ENCODE peak calls at places on chromosomes 16 and 17, in eight cellular contexts. One of them, this sample, is unnamed.

GRCh38 chr16:12062343-12063003 is 85.9 kb downstream of the SNX29 start:
- DNase-seq in stomach: peak; percentile 54
- DNase-seq in IMR-90: peak; percentile 72
- DNase-seq in adrenal gland: peak; percentile 81
- DNase-seq in Peyer's patch: no peak
- DNase-seq in breast epithelium: no peak
- DNase-seq in A549: no peak
- DNase-seq in prostate gland: no peak
- DNase-seq in this sample: peak; percentile 50

GRCh38 chr17:2107506-2107905 is 52.6 kb downstream of the HIC1 start:
- DNase-seq in stomach: no peak
- DNase-seq in IMR-90: no peak
- DNase-seq in adrenal gland: no peak
- DNase-seq in Peyer's patch: no peak
- DNase-seq in breast epithelium: no peak
- DNase-seq in A549: no peak
- DNase-seq in prostate gland: no peak
- DNase-seq in this sample: no peak

GRCh38 chr17:4956493-4957061 is 5.7 kb downstream of the ENO3 start:
- DNase-seq in stomach: peak; percentile 46
- DNase-seq in IMR-90: no peak
- DNase-seq in adrenal gland: no peak
- DNase-seq in Peyer's patch: peak; percentile 56
- DNase-seq in breast epithelium: no peak
- DNase-seq in A549: no peak
- DNase-seq in prostate gland: no peak
- DNase-seq in this sample: no peak

GRCh38 chr16:12811441-12812198 is 7.9 kb upstream of the CPPED1 start:
- DNase-seq in stomach: no peak
- DNase-seq in IMR-90: no peak
- DNase-seq in adrenal gland: no peak
- DNase-seq in Peyer's patch: no peak
- DNase-seq in breast epithelium: no peak
- DNase-seq in A549: no peak
- DNase-seq in prostate gland: peak; percentile 81
- DNase-seq in this sample: peak; percentile 51

GRCh38 chr17:77872199-77872598 is 86.3 kb upstream of the TNRC6C start:
- DNase-seq in stomach: no peak
- DNase-seq in IMR-90: no peak
- DNase-seq in adrenal gland: no peak
- DNase-seq in Peyer's patch: no peak
- DNase-seq in breast epithelium: no peak
- DNase-seq in A549: no peak
- DNase-seq in prostate gland: no peak
- DNase-seq in this sample: no peak

GRCh38 chr16:17177242-17177967 is 293.4 kb downstream of the XYLT1 start:
- DNase-seq in stomach: no peak
- DNase-seq in IMR-90: peak; percentile 68
- DNase-seq in adrenal gland: no peak
- DNase-seq in Peyer's patch: no peak
- DNase-seq in breast epithelium: no peak
- DNase-seq in A549: no peak
- DNase-seq in prostate gland: peak; percentile 8
- DNase-seq in this sample: no peak

GRCh38 chr16:84511180-84511800 is 6.8 kb upstream of the MEAK7 start:
- DNase-seq in stomach: peak; percentile 90
- DNase-seq in IMR-90: peak; percentile 86
- DNase-seq in adrenal gland: peak; percentile 78
- DNase-seq in Peyer's patch: peak; percentile 79
- DNase-seq in breast epithelium: peak; percentile 90
- DNase-seq in A549: peak; percentile 76
- DNase-seq in prostate gland: peak; percentile 75
- DNase-seq in this sample: peak; percentile 89

GRCh38 chr16:87240211-87241134 is 76.7 kb downstream of the C16orf95 start:
- DNase-seq in stomach: no peak
- DNase-seq in IMR-90: peak; percentile 21
- DNase-seq in adrenal gland: no peak
- DNase-seq in Peyer's patch: no peak
- DNase-seq in breast epithelium: no peak
- DNase-seq in A549: no peak
- DNase-seq in prostate gland: no peak
- DNase-seq in this sample: no peak

GRCh38 chr17:68734202-68734825 is 133.1 kb upstream of the FAM20A start:
- DNase-seq in stomach: no peak
- DNase-seq in IMR-90: no peak
- DNase-seq in adrenal gland: no peak
- DNase-seq in Peyer's patch: no peak
- DNase-seq in breast epithelium: no peak
- DNase-seq in A549: no peak
- DNase-seq in prostate gland: no peak
- DNase-seq in this sample: peak; percentile 53

GRCh38 chr16:20763461-20764232 is at the start of gene ACSM3:
- DNase-seq in stomach: peak; percentile 78
- DNase-seq in IMR-90: peak; percentile 76
- DNase-seq in adrenal gland: peak; percentile 69
- DNase-seq in Peyer's patch: peak; percentile 66
- DNase-seq in breast epithelium: no peak
- DNase-seq in A549: peak; percentile 85
- DNase-seq in prostate gland: peak; percentile 87
- DNase-seq in this sample: peak; percentile 69

GRCh38 chr17:1462164-1463112 is 6.4 kb upstream of the CRK start:
- DNase-seq in stomach: peak; percentile 34
- DNase-seq in IMR-90: no peak
- DNase-seq in adrenal gland: no peak
- DNase-seq in Peyer's patch: no peak
- DNase-seq in breast epithelium: no peak
- DNase-seq in A549: no peak
- DNase-seq in prostate gland: no peak
- DNase-seq in this sample: no peak

GRCh38 chr16:87819282-87819681 is 50.0 kb downstream of the SLC7A5 start:
- DNase-seq in stomach: no peak
- DNase-seq in IMR-90: no peak
- DNase-seq in adrenal gland: no peak
- DNase-seq in Peyer's patch: no peak
- DNase-seq in breast epithelium: no peak
- DNase-seq in A549: no peak
- DNase-seq in prostate gland: no peak
- DNase-seq in this sample: no peak

GRCh38 chr16:57284206-57284951 is at the start of gene PLLP:
- DNase-seq in stomach: peak; percentile 74
- DNase-seq in IMR-90: peak; percentile 8
- DNase-seq in adrenal gland: no peak
- DNase-seq in Peyer's patch: no peak
- DNase-seq in breast epithelium: no peak
- DNase-seq in A549: peak; percentile 69
- DNase-seq in prostate gland: no peak
- DNase-seq in this sample: no peak

GRCh38 chr16:3515897-3516296 is 15.1 kb downstream of the CLUAP1 start:
- DNase-seq in stomach: no peak
- DNase-seq in IMR-90: no peak
- DNase-seq in adrenal gland: no peak
- DNase-seq in Peyer's patch: no peak
- DNase-seq in breast epithelium: no peak
- DNase-seq in A549: no peak
- DNase-seq in prostate gland: no peak
- DNase-seq in this sample: no peak

GRCh38 chr16:64437706-64438329 is 684.0 kb downstream of the CDH11 start:
- DNase-seq in stomach: no peak
- DNase-seq in IMR-90: no peak
- DNase-seq in adrenal gland: no peak
- DNase-seq in Peyer's patch: no peak
- DNase-seq in breast epithelium: no peak
- DNase-seq in A549: no peak
- DNase-seq in prostate gland: no peak
- DNase-seq in this sample: no peak

GRCh38 chr16:82634955-82635610 is 8.3 kb downstream of the CDH13 start:
- DNase-seq in stomach: no peak
- DNase-seq in IMR-90: no peak
- DNase-seq in adrenal gland: no peak
- DNase-seq in Peyer's patch: no peak
- DNase-seq in breast epithelium: no peak
- DNase-seq in A549: no peak
- DNase-seq in prostate gland: no peak
- DNase-seq in this sample: no peak

GRCh38 chr16:82636958-82637357 is 10.2 kb downstream of the CDH13 start:
- DNase-seq in stomach: no peak
- DNase-seq in IMR-90: no peak
- DNase-seq in adrenal gland: no peak
- DNase-seq in Peyer's patch: no peak
- DNase-seq in breast epithelium: no peak
- DNase-seq in A549: no peak
- DNase-seq in prostate gland: no peak
- DNase-seq in this sample: no peak

GRCh38 chr16:82631701-82632685 is 5.2 kb downstream of the CDH13 start:
- DNase-seq in stomach: no peak
- DNase-seq in IMR-90: peak; percentile 33
- DNase-seq in adrenal gland: no peak
- DNase-seq in Peyer's patch: no peak
- DNase-seq in breast epithelium: no peak
- DNase-seq in A549: no peak
- DNase-seq in prostate gland: no peak
- DNase-seq in this sample: no peak

GRCh38 chr16:82636485-82636884 is 9.7 kb downstream of the CDH13 start:
- DNase-seq in stomach: no peak
- DNase-seq in IMR-90: no peak
- DNase-seq in adrenal gland: no peak
- DNase-seq in Peyer's patch: no peak
- DNase-seq in breast epithelium: no peak
- DNase-seq in A549: no peak
- DNase-seq in prostate gland: no peak
- DNase-seq in this sample: no peak

GRCh38 chr16:82633964-82634600 is 7.3 kb downstream of the CDH13 start:
- DNase-seq in stomach: no peak
- DNase-seq in IMR-90: peak; percentile 46
- DNase-seq in adrenal gland: no peak
- DNase-seq in Peyer's patch: no peak
- DNase-seq in breast epithelium: no peak
- DNase-seq in A549: no peak
- DNase-seq in prostate gland: peak; percentile 58
- DNase-seq in this sample: no peak
- TF ChIP-seq POLR2A in stomach: no peak
- TF ChIP-seq POLR2A in IMR-90: no peak
- TF ChIP-seq POLR2A in adrenal gland: no peak
- TF ChIP-seq POLR2A in Peyer's patch: no peak
- TF ChIP-seq POLR2A in breast epithelium: no peak
- TF ChIP-seq POLR2A in A549: no peak
- TF ChIP-seq POLR2A in prostate gland: no peak
- TF ChIP-seq POLR2A in this sample: no peak

GRCh38 chr17:7380321-7380720 is 568 bp upstream of the TNK1 start:
- DNase-seq in stomach: peak; percentile 80
- DNase-seq in IMR-90: peak; percentile 47
- DNase-seq in adrenal gland: peak; percentile 79
- DNase-seq in Peyer's patch: no peak
- DNase-seq in breast epithelium: peak; percentile 89
- DNase-seq in A549: no peak
- DNase-seq in prostate gland: peak; percentile 85
- DNase-seq in this sample: peak; percentile 42
- H3K4me3 ChIP-seq in stomach: peak overlapping the region; percentile 57
- H3K4me3 ChIP-seq in IMR-90: no peak overlapping the region
- H3K4me3 ChIP-seq in adrenal gland: no peak overlapping the region
- H3K4me3 ChIP-seq in Peyer's patch: peak overlapping the region; percentile 73
- H3K4me3 ChIP-seq in breast epithelium: peak overlapping the region; percentile 82
- H3K4me3 ChIP-seq in A549: peak overlapping the region; percentile 46
- H3K4me3 ChIP-seq in prostate gland: peak overlapping the region; percentile 38
- H3K4me3 ChIP-seq in this sample: peak overlapping the region; percentile 61

DNA sequence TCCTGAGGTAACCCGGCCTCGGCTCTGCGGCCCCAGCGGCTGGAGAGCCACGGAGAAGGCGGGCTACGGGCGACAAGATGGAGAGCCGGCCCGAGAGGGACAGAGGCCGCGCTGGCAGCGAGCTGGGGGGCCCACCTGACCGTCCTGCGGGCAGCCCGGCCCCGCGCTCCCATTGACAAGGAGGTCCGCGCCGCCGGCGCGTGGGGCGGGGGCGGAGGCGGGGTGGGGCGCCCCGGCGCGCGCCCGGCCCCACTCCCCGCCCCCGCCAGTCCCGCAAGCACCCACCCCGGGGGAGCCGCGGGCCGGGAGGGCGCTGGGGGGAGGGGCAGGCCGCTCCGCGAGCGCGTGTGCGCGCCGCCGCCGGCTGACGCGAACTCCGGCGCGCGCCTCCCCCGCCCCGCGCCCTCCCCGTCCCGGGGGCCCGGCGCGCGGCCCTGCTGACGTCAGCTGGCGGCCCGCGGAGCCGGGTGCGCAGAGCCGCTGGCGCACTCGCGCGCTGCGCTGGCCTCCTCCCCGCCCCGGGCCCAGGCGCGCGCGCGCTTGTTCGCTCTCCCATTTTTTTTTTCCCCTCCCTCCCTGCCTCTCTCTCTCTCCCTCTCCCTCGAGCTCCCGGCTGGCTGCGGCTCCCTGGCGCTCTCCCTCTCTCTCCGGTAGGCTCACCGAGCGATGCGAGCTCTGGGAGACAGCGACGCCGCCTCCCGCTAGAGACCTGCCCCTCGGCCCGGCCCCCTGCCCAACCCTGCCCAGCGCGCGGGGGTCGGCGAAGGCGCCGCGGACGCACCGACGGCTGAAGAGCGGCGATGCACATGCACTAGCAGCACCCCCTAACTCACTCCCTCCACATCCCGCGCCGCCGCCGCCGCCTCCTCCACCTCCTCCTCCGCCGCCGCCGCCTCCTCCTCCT is at the start of gene GNAO1:
- DNase-seq in stomach: peak; percentile 61
- DNase-seq in IMR-90: peak; percentile 51
- DNase-seq in adrenal gland: peak; percentile 43
- DNase-seq in Peyer's patch: peak; percentile 31
- DNase-seq in breast epithelium: peak; percentile 58
- DNase-seq in A549: peak; percentile 46
- DNase-seq in prostate gland: peak; percentile 49
- DNase-seq in this sample: peak; percentile 75
- TF ChIP-seq POLR2A in stomach: no peak
- TF ChIP-seq POLR2A in IMR-90: no peak
- TF ChIP-seq POLR2A in adrenal gland: no peak
- TF ChIP-seq POLR2A in Peyer's patch: no peak
- TF ChIP-seq POLR2A in breast epithelium: no peak
- TF ChIP-seq POLR2A in A549: no peak
- TF ChIP-seq POLR2A in prostate gland: no peak
- TF ChIP-seq POLR2A in this sample: no peak

DNA sequence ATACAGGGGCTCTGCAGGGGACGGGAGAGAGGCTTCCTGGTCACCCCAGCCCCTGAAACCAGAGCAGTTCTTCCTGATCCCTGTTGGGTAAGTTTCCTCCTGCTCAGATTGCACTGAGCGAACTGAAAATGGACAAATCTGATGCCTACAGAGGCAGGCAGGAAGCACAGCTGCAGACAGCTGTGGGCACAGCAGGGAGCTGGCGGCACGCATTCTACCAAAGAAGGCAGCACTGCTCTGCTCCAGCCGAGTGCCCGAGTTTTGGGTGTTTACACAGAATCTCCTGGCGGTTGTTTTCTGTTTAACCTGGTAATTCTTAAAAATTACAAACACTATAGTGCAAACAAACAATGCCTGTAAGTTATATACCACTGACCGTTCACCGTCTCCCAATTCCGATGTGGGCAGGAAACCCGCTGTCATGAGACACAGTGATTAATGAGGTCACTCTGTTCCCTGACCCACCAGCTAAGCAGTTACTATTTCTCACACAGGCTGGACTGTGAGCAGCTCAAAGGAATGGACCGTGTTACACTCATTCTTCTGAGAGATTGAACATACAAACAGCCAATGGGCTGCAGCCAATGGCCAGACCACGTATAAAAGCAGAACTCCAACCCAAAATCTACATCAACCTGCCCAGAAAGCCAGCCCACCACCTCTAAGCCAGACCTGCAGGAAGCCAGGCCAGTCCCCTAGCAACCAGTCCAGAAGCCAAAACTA is 25.5 kb downstream of the NSMCE1 start:
- DNase-seq in stomach: no peak
- DNase-seq in IMR-90: peak; percentile 98
- DNase-seq in adrenal gland: no peak
- DNase-seq in Peyer's patch: no peak
- DNase-seq in breast epithelium: no peak
- DNase-seq in A549: peak; percentile 35
- DNase-seq in prostate gland: no peak
- DNase-seq in this sample: peak; percentile 40
- H3K4me3 ChIP-seq in stomach: no peak overlapping the region
- H3K4me3 ChIP-seq in IMR-90: peak overlapping the region; percentile 1
- H3K4me3 ChIP-seq in adrenal gland: no peak overlapping the region
- H3K4me3 ChIP-seq in Peyer's patch: no peak overlapping the region
- H3K4me3 ChIP-seq in breast epithelium: peak overlapping the region; percentile 24
- H3K4me3 ChIP-seq in A549: no peak overlapping the region
- H3K4me3 ChIP-seq in prostate gland: no peak overlapping the region
- H3K4me3 ChIP-seq in this sample: no peak overlapping the region

This sample was measured in testis.